ENCODE peak calls at places on chromosomes 6 and 20, in four cellular contexts. One of them, this sample, is unnamed.

GRCh38 chr20:57312138-57312537 is 17.5 kb upstream of the SPO11 start:
- DNase-seq in NB4: no peak
- DNase-seq in fibroblast of the aortic adventitia: no peak
- DNase-seq in retinal pigment epithelial cell: no peak
- DNase-seq in this sample: no peak

GRCh38 chr6:169428532-169428931 is 174.9 kb upstream of the THBS2 start:
- DNase-seq in NB4: no peak
- DNase-seq in fibroblast of the aortic adventitia: no peak
- DNase-seq in retinal pigment epithelial cell: no peak
- DNase-seq in this sample: no peak

GRCh38 chr6:68778356-68779020 is 143.4 kb downstream of the ADGRB3 start:
- DNase-seq in NB4: peak
- DNase-seq in fibroblast of the aortic adventitia: peak
- DNase-seq in retinal pigment epithelial cell: peak
- DNase-seq in this sample: no peak

GRCh38 chr6:149212892-149213786 is 104.4 kb upstream of the TAB2 start:
- DNase-seq in retinal pigment epithelial cell: no peak
- DNase-seq in fibroblast of the aortic adventitia: no peak
- DNase-seq in NB4: no peak
- DNase-seq in this sample: no peak

GRCh38 chr6:23650676-23651075 is 475.3 kb upstream of the NRSN1 start:
- DNase-seq in fibroblast of the aortic adventitia: no peak
- DNase-seq in NB4: no peak
- DNase-seq in retinal pigment epithelial cell: peak
- DNase-seq in this sample: no peak

GRCh38 chr6:46491789-46492547 is 719 bp upstream of the RCAN2 start:
- DNase-seq in NB4: no peak
- DNase-seq in retinal pigment epithelial cell: no peak
- DNase-seq in fibroblast of the aortic adventitia: peak
- DNase-seq in this sample: no peak

GRCh38 chr6:20366082-20366834 is 35.4 kb upstream of the E2F3 start:
- DNase-seq in NB4: peak
- DNase-seq in retinal pigment epithelial cell: no peak
- DNase-seq in fibroblast of the aortic adventitia: no peak
- DNase-seq in this sample: no peak

GRCh38 chr20:36435799-36436541 is 105.3 kb upstream of the MYL9 start:
- DNase-seq in retinal pigment epithelial cell: no peak
- DNase-seq in NB4: peak
- DNase-seq in fibroblast of the aortic adventitia: peak
- DNase-seq in this sample: peak

GRCh38 chr6:28351087-28351486 is 1.3 kb downstream of the ZKSCAN3 start:
- DNase-seq in retinal pigment epithelial cell: no peak
- DNase-seq in fibroblast of the aortic adventitia: no peak
- DNase-seq in NB4: no peak
- DNase-seq in this sample: no peak

GRCh38 chr20:59634435-59635005 is 30.2 kb downstream of the PHACTR3 start:
- DNase-seq in NB4: no peak
- DNase-seq in fibroblast of the aortic adventitia: no peak
- DNase-seq in retinal pigment epithelial cell: no peak
- DNase-seq in this sample: no peak

GRCh38 chr6:137956098-137956488 is 89.0 kb downstream of the TNFAIP3 start:
- DNase-seq in retinal pigment epithelial cell: no peak
- DNase-seq in NB4: no peak
- DNase-seq in fibroblast of the aortic adventitia: no peak
- DNase-seq in this sample: no peak

GRCh38 chr6:10418862-10419748 is 4.2 kb upstream of the TFAP2A start:
- DNase-seq in retinal pigment epithelial cell: no peak
- DNase-seq in NB4: peak
- DNase-seq in fibroblast of the aortic adventitia: no peak
- DNase-seq in this sample: no peak
- H3K4me3 ChIP-seq in retinal pigment epithelial cell: peak
- H3K4me3 ChIP-seq in NB4: peak
- H3K4me3 ChIP-seq in fibroblast of the aortic adventitia: peak
- H3K4me3 ChIP-seq in this sample: peak

GRCh38 chr6:31396422-31397152 is 6.8 kb upstream of the MICA start:
- DNase-seq in fibroblast of the aortic adventitia: peak
- DNase-seq in retinal pigment epithelial cell: no peak
- DNase-seq in NB4: peak
- DNase-seq in this sample: no peak
- TF ChIP-seq CTCF in fibroblast of the aortic adventitia: peak
- TF ChIP-seq CTCF in retinal pigment epithelial cell: peak
- TF ChIP-seq CTCF in NB4: peak
- TF ChIP-seq CTCF in this sample: peak

DNA sequence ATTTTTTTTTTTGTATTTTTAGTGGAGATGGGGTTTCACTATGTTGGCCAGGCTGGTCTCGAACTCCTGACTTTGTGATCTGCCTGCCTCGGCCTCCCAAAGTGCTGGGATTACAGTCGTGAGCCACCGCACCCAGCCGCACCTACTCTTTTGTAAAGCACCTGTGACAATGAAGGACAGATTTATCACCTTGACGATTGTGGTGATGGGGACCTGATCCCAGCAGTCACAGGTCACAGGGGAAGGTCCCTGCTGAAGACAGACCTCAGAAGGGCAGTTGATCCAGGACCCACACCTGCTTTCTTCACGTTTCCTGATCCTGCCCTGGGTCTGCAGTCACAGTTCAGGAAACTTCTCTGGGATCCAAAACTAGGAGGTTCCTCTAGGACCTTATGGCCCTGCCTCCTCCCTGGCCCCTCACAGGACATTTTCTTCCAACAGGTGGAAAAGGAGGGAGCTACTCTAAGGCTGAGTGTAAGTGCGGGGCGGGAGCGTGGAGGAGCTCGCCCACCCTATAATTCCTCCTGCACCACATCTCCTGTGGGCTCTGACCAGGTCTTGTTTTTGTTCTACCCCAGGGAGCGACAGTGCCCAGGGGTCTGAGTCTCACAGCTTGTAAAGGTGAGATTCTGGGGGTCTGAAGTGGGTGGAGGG is 2.8 kb downstream of the HLA-E start:
- DNase-seq in NB4: no peak
- DNase-seq in fibroblast of the aortic adventitia: no peak
- DNase-seq in retinal pigment epithelial cell: no peak
- DNase-seq in this sample: no peak
- H3K4me3 ChIP-seq in NB4: no peak
- H3K4me3 ChIP-seq in fibroblast of the aortic adventitia: no peak
- H3K4me3 ChIP-seq in retinal pigment epithelial cell: no peak
- H3K4me3 ChIP-seq in this sample: no peak

GRCh38 chr6:41843178-41843577 is 52.0 kb downstream of the USP49 start:
- DNase-seq in NB4: no peak
- DNase-seq in fibroblast of the aortic adventitia: no peak
- DNase-seq in retinal pigment epithelial cell: no peak
- DNase-seq in this sample: no peak

GRCh38 chr6:41846666-41847237 is 48.4 kb downstream of the USP49 start:
- DNase-seq in NB4: peak
- DNase-seq in fibroblast of the aortic adventitia: peak
- DNase-seq in retinal pigment epithelial cell: peak
- DNase-seq in this sample: peak
- TF ChIP-seq CTCF in NB4: peak
- TF ChIP-seq CTCF in fibroblast of the aortic adventitia: peak
- TF ChIP-seq CTCF in retinal pigment epithelial cell: peak
- TF ChIP-seq CTCF in this sample: peak

DNA sequence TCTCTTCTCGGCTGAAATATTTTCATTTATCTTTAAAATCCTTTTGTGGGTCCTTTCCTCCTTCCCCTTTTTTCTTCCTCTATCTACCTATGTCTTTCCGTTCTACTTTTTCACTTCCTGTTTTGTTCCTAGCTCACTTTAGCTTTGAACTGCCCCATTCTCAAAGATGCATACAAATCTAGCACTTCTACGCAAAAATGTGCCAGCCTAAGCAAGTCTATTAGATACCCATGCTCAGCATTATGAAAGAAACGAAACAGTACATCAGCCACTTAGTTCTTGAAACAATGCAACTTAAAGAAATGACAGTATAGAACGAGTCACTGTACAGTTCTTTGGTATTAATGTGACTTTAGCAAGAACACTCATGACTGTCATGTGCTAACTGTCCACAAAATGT is 47.3 kb upstream of the MARCKS start:
- DNase-seq in retinal pigment epithelial cell: no peak
- DNase-seq in fibroblast of the aortic adventitia: no peak
- DNase-seq in NB4: peak
- DNase-seq in this sample: no peak
- H3K4me3 ChIP-seq in retinal pigment epithelial cell: no peak
- H3K4me3 ChIP-seq in fibroblast of the aortic adventitia: no peak
- H3K4me3 ChIP-seq in NB4: no peak
- H3K4me3 ChIP-seq in this sample: no peak

GRCh38 chr6:7218586-7218985 is 94.4 kb downstream of the SSR1 start:
- DNase-seq in fibroblast of the aortic adventitia: no peak
- DNase-seq in NB4: no peak
- DNase-seq in retinal pigment epithelial cell: no peak
- DNase-seq in this sample: no peak
- TF ChIP-seq CTCF in fibroblast of the aortic adventitia: no peak
- TF ChIP-seq CTCF in NB4: no peak
- TF ChIP-seq CTCF in retinal pigment epithelial cell: no peak
- TF ChIP-seq CTCF in this sample: no peak

GRCh38 chr20:45292343-45292742 is 14.3 kb upstream of the RBPJL start:
- DNase-seq in NB4: no peak
- DNase-seq in retinal pigment epithelial cell: no peak
- DNase-seq in fibroblast of the aortic adventitia: no peak
- DNase-seq in this sample: no peak
- H3K4me3 ChIP-seq in NB4: no peak
- H3K4me3 ChIP-seq in retinal pigment epithelial cell: no peak
- H3K4me3 ChIP-seq in fibroblast of the aortic adventitia: no peak
- H3K4me3 ChIP-seq in this sample: no peak

DNA sequence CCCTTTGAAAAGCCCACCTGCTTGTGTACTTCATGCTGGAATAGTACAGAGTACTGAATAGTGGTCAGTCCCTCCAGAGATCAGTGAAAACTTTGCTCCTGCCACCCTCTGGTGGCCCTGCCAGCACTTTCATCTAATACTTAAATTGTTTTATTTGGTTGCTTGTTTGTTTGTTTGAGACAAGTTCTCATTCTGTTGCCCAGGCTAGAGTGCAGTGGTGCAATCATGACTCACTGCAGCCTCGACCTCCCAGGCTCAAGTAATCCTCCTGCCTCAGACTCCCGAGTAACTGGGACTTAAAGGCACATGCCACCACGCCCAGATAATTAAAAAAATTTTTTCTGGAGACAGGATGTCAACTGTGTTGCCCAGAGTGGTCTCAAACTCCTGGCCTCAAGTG is 9.1 kb downstream of the FAM83D start:
- DNase-seq in NB4: peak
- DNase-seq in retinal pigment epithelial cell: no peak
- DNase-seq in fibroblast of the aortic adventitia: peak
- DNase-seq in this sample: no peak
- TF ChIP-seq CTCF in NB4: no peak
- TF ChIP-seq CTCF in retinal pigment epithelial cell: peak
- TF ChIP-seq CTCF in fibroblast of the aortic adventitia: peak
- TF ChIP-seq CTCF in this sample: peak

GRCh38 chr6:100462396-100462795 is 2.3 kb downstream of the SIM1 start:
- DNase-seq in NB4: no peak
- DNase-seq in retinal pigment epithelial cell: no peak
- DNase-seq in fibroblast of the aortic adventitia: no peak
- DNase-seq in this sample: no peak
- H3K4me3 ChIP-seq in NB4: no peak
- H3K4me3 ChIP-seq in retinal pigment epithelial cell: no peak
- H3K4me3 ChIP-seq in fibroblast of the aortic adventitia: no peak
- H3K4me3 ChIP-seq in this sample: peak